ENCODE peak calls at places on chromosomes 6 and 20, in seven cellular contexts. E, K, G, W, I, H and S are unnamed samples.

GRCh38 chr6:134658596-134658995 is 291.3 kb downstream of the ALDH8A1 start:
- DNase-seq in E (no peak), K (peak; percentile 31), G (no peak), W (no peak), I (no peak), H (no peak), S (no peak)

GRCh38 chr6:684831-685636 is 7.9 kb downstream of the EXOC2 start:
- DNase-seq in E (no peak), K (no peak), G (no peak), W (peak; percentile 26), I (peak; percentile 28), H (no peak), S (no peak)

GRCh38 chr20:24494460-24494920 is 25.1 kb downstream of the SYNDIG1 start:
- DNase-seq in E (no peak), K (no peak), G (no peak), W (no peak), I (no peak), H (no peak), S (no peak)

GRCh38 chr20:37903317-37904007 is 535 bp downstream of the VSTM2L start:
- DNase-seq in E (no peak), K (no peak), G (no peak), W (peak; percentile 13), I (no peak), H (no peak), S (no peak)

GRCh38 chr20:11845311-11845710 is 72.4 kb upstream of the BTBD3 start:
- DNase-seq in E (no peak), K (peak; percentile 39), G (no peak), W (no peak), I (no peak), H (no peak), S (no peak)

GRCh38 chr6:104940881-104941693 is 15.8 kb upstream of the LIN28B start:
- DNase-seq in E (peak; percentile 77), K (peak; percentile 89), G (peak; percentile 43), W (peak; percentile 56), I (peak; percentile 10), H (peak; percentile 34), S (peak; percentile 13)

GRCh38 chr20:8370774-8371173 is 238.7 kb downstream of the PLCB1 start:
- DNase-seq in E (no peak), K (no peak), G (no peak), W (no peak), I (no peak), H (no peak), S (no peak)

GRCh38 chr6:39049575-39050283 is 1.1 kb downstream of the GLP1R start:
- DNase-seq in E (no peak), K (no peak), G (no peak), W (no peak), I (no peak), H (no peak), S (no peak)

GRCh38 chr20:51156796-51157119 is 133.9 kb upstream of the KCNG1 start:
- DNase-seq in E (no peak), K (no peak), G (no peak), W (no peak), I (no peak), H (no peak), S (no peak)